ENCODE peak calls at places on chromosome 1, in eight cellular contexts. S is sigmoid colon, Z is breast epithelium, H is uterus, I is IMR-90, L is tibial nerve, E is transverse colon, M is right lobe of liver. W is an unnamed sample.

GRCh38 chr1:10694274-10694632 is 102.2 kb downstream of the CASZ1 start:
- DNase-seq in M (no peak), S (no peak), Z (no peak), I (no peak), L (peak; percentile 20), H (no peak), E (no peak), W (no peak)

GRCh38 chr1:46521417-46521816 is 30.0 kb downstream of the KNCN start:
- DNase-seq in I (no peak), M (no peak), E (no peak), L (no peak), Z (no peak), H (no peak), S (no peak), W (no peak)

GRCh38 chr1:54604051-54604450 is 19.3 kb downstream of the FAM151A start:
- DNase-seq in Z (no peak), S (no peak), I (no peak), H (no peak), M (no peak), L (no peak), E (peak; percentile 79), W (no peak)

GRCh38 chr1:59477286-59477685 is 180.4 kb downstream of the FGGY start:
- DNase-seq in I (peak; percentile 49), E (no peak), S (no peak), L (no peak), M (no peak), H (no peak), Z (no peak), W (no peak)

GRCh38 chr1:111496398-111496797 is 7.0 kb downstream of the ADORA3 start:
- DNase-seq in L (no peak), H (no peak), E (no peak), I (no peak), S (no peak), M (no peak), Z (no peak), W (no peak)

GRCh38 chr1:244284641-244285156 is 167.0 kb downstream of the ADSS2 start:
- DNase-seq in I (no peak), Z (no peak), L (no peak), M (no peak), S (no peak), E (no peak), H (no peak), W (no peak)

GRCh38 chr1:21117159-21117953 is 59.3 kb downstream of the EIF4G3 start:
- DNase-seq in Z (no peak), H (no peak), L (no peak), I (no peak), S (no peak), M (no peak), E (no peak), W (no peak)

GRCh38 chr1:3821934-3822307 is 25.6 kb upstream of the LRRC47 start:
- DNase-seq in L (no peak), Z (no peak), E (no peak), I (no peak), M (peak; percentile 6), S (peak; percentile 26), H (no peak), W (no peak)

DNA sequence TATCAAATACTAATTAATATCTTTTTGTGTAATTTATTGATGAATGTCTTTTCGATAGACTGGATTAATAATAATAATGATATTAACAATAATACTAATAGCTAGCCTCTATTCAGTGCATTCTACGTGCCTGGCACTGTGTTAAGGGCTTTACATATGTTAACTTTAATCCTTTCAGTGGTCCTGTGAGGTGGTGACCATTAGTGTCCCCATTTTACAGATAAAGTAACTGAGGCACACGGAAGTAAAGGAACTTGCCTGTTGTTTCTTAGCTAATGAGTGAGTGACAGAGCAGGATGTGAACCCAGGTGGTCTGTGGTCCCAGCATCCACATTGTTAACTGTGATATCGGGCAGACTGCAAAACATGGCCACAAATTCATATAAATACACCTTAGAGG is 335.7 kb upstream of the PROX1 start:
- DNase-seq in H (no peak), S (no peak), I (no peak), E (no peak), L (no peak), Z (no peak), M (no peak), W (no peak)
- TF ChIP-seq POLR2A in H (no peak), S (no peak), I (no peak), E (no peak), L (no peak), Z (no peak), M (no peak), W (no peak)

GRCh38 chr1:110335265-110335664 is 3.9 kb upstream of the RBM15 start:
- DNase-seq in S (no peak), L (no peak), Z (no peak), M (no peak), H (no peak), E (no peak), I (no peak), W (no peak)

GRCh38 chr1:110339040-110339426 is at the start of gene RBM15:
- DNase-seq in L (peak; percentile 100), M (peak; percentile 97), H (peak; percentile 99), I (peak; percentile 100), Z (peak; percentile 99), E (peak; percentile 98), S (peak; percentile 100), W (peak; percentile 98)

GRCh38 chr1:110337704-110338199 is 1.4 kb upstream of the RBM15 start:
- DNase-seq in Z (peak; percentile 54), M (peak; percentile 77), I (no peak), L (peak; percentile 16), S (peak; percentile 78), H (peak; percentile 31), E (peak; percentile 68), W (peak; percentile 32)

GRCh38 chr1:110338200-110339039 is 757 bp upstream of the RBM15 start:
- DNase-seq in H (peak; percentile 99), M (peak; percentile 95), S (no peak), I (no peak), Z (peak; percentile 96), L (peak; percentile 99), E (peak; percentile 96), W (peak; percentile 96)

GRCh38 chr1:110336300-110337039 is 2.7 kb upstream of the RBM15 start:
- DNase-seq in L (no peak), M (no peak), Z (no peak), S (no peak), I (no peak), E (peak; percentile 27), H (no peak), W (peak; percentile 24)
- H3K27ac ChIP-seq in L (no peak overlapping the region), M (no peak overlapping the region), Z (peak overlapping the region; percentile 36), S (no peak overlapping the region), I (no peak overlapping the region), E (peak overlapping the region; percentile 99), H (no peak overlapping the region), W (peak overlapping the region; percentile 4)

GRCh38 chr1:205013683-205014367 is 29.2 kb upstream of the CNTN2 start:
- DNase-seq in Z (no peak), E (no peak), S (peak; percentile 79), M (peak; percentile 51), L (no peak), I (no peak), H (peak; percentile 43), W (peak; percentile 40)

GRCh38 chr1:205016584-205016983 is 26.4 kb upstream of the CNTN2 start:
- DNase-seq in H (no peak), I (no peak), E (no peak), Z (no peak), L (no peak), M (no peak), S (no peak), W (no peak)

GRCh38 chr1:205015241-205015640 is 27.8 kb upstream of the CNTN2 start:
- DNase-seq in L (no peak), E (no peak), Z (no peak), H (no peak), M (no peak), S (no peak), I (no peak), W (no peak)

GRCh38 chr1:205016075-205016474 is 26.9 kb upstream of the CNTN2 start:
- DNase-seq in H (no peak), Z (no peak), E (no peak), I (no peak), M (no peak), S (no peak), L (no peak), W (no peak)

GRCh38 chr1:205014772-205015171 is 28.2 kb upstream of the CNTN2 start:
- DNase-seq in H (no peak), E (no peak), S (no peak), M (no peak), I (no peak), L (no peak), Z (no peak), W (no peak)
- H3K27me3 ChIP-seq in H (no peaks in the 10 kb centered on the region), E (no peaks in the 10 kb centered on the region), S (no peaks in the 10 kb centered on the region), M (no peaks in the 10 kb centered on the region), I (peaks cover 54% of the 10 kb centered on the region), L (no peaks in the 10 kb centered on the region), Z (no peaks in the 10 kb centered on the region), W (no peaks in the 10 kb centered on the region)

GRCh38 chr1:227728059-227728891 is 6.8 kb downstream of the JMJD4 start:
- DNase-seq in S (peak; percentile 88), L (peak; percentile 44), E (peak; percentile 91), M (peak; percentile 93), H (peak; percentile 85), Z (peak; percentile 85), I (peak; percentile 43), W (peak; percentile 85)
- TF ChIP-seq POLR2A in S (no peak), L (no peak), E (peak; percentile 20), M (no peak), H (no peak), Z (no peak), I (no peak), W (no peak)

GRCh38 chr1:8349961-8350360 is 32.0 kb downstream of the SLC45A1 start:
- DNase-seq in L (no peak), I (no peak), Z (no peak), H (no peak), E (no peak), M (no peak), S (peak; percentile 89), W (peak; percentile 66)
- H3K27ac ChIP-seq in L (peak overlapping the region; percentile 70), I (no peak overlapping the region), Z (no peak overlapping the region), H (peak overlapping the region; percentile 54), E (peak overlapping the region; percentile 42), M (no peak overlapping the region), S (peak overlapping the region; percentile 36), W (peak overlapping the region; percentile 65)